ENCODE peak calls at places on chromosome 22, in eight cellular contexts. One of them, this sample, is unnamed.

GRCh38 chr22:40044870-40045834 is 50.4 kb downstream of the FAM83F start:
- DNase-seq in HTR-8/SVneo: peak; percentile 32
- DNase-seq in left ventricle myocardium superior: peak; percentile 75
- DNase-seq in GM10248: peak; percentile 80
- DNase-seq in brain pericyte: no peak
- DNase-seq in stimulated activated CD8-positive, alpha-beta memory T cell treated with anti-CD3 and anti-CD28 coated beads, Interleukin-15, amount 100 ng/mL, for 1 hour: peak; percentile 49
- DNase-seq in left cardiac atrium: peak; percentile 63
- DNase-seq in G401: peak; percentile 40
- DNase-seq in this sample: peak; percentile 68

GRCh38 chr22:26746311-26746710 is 88.9 kb downstream of the MIAT start:
- DNase-seq in G401: no peak
- DNase-seq in brain pericyte: no peak
- DNase-seq in stimulated activated CD8-positive, alpha-beta memory T cell treated with anti-CD3 and anti-CD28 coated beads, Interleukin-15, amount 100 ng/mL, for 1 hour: no peak
- DNase-seq in GM10248: no peak
- DNase-seq in HTR-8/SVneo: no peak
- DNase-seq in left ventricle myocardium superior: no peak
- DNase-seq in left cardiac atrium: no peak
- DNase-seq in this sample: no peak

GRCh38 chr22:47013861-47014635 is 251.6 kb downstream of the TBC1D22A start:
- DNase-seq in brain pericyte: no peak
- DNase-seq in GM10248: no peak
- DNase-seq in HTR-8/SVneo: no peak
- DNase-seq in G401: no peak
- DNase-seq in left cardiac atrium: no peak
- DNase-seq in left ventricle myocardium superior: no peak
- DNase-seq in stimulated activated CD8-positive, alpha-beta memory T cell treated with anti-CD3 and anti-CD28 coated beads, Interleukin-15, amount 100 ng/mL, for 1 hour: no peak
- DNase-seq in this sample: no peak

GRCh38 chr22:44775862-44776261 is 23.5 kb downstream of the ARHGAP8 start:
- DNase-seq in stimulated activated CD8-positive, alpha-beta memory T cell treated with anti-CD3 and anti-CD28 coated beads, Interleukin-15, amount 100 ng/mL, for 1 hour: no peak
- DNase-seq in HTR-8/SVneo: no peak
- DNase-seq in G401: no peak
- DNase-seq in left cardiac atrium: no peak
- DNase-seq in GM10248: no peak
- DNase-seq in brain pericyte: no peak
- DNase-seq in left ventricle myocardium superior: no peak
- DNase-seq in this sample: no peak

GRCh38 chr22:29256606-29257325 is 11.0 kb downstream of the RHBDD3 start:
- DNase-seq in G401: no peak
- DNase-seq in stimulated activated CD8-positive, alpha-beta memory T cell treated with anti-CD3 and anti-CD28 coated beads, Interleukin-15, amount 100 ng/mL, for 1 hour: no peak
- DNase-seq in brain pericyte: no peak
- DNase-seq in left ventricle myocardium superior: no peak
- DNase-seq in left cardiac atrium: no peak
- DNase-seq in GM10248: no peak
- DNase-seq in HTR-8/SVneo: no peak
- DNase-seq in this sample: no peak

GRCh38 chr22:19178659-19179471 is at the start of gene SLC25A1:
- DNase-seq in GM10248: peak; percentile 97
- DNase-seq in brain pericyte: no peak
- DNase-seq in G401: peak; percentile 85
- DNase-seq in HTR-8/SVneo: peak; percentile 88
- DNase-seq in stimulated activated CD8-positive, alpha-beta memory T cell treated with anti-CD3 and anti-CD28 coated beads, Interleukin-15, amount 100 ng/mL, for 1 hour: peak; percentile 49
- DNase-seq in left ventricle myocardium superior: peak; percentile 98
- DNase-seq in left cardiac atrium: peak; percentile 93
- DNase-seq in this sample: peak; percentile 88

GRCh38 chr22:40703174-40703573 is 23.9 kb downstream of the MCHR1 start:
- DNase-seq in G401: no peak
- DNase-seq in HTR-8/SVneo: no peak
- DNase-seq in brain pericyte: no peak
- DNase-seq in left cardiac atrium: no peak
- DNase-seq in stimulated activated CD8-positive, alpha-beta memory T cell treated with anti-CD3 and anti-CD28 coated beads, Interleukin-15, amount 100 ng/mL, for 1 hour: no peak
- DNase-seq in left ventricle myocardium superior: no peak
- DNase-seq in GM10248: peak; percentile 61
- DNase-seq in this sample: no peak

GRCh38 chr22:23570681-23571080 is 9.4 kb downstream of the IGLL1 start:
- DNase-seq in left cardiac atrium: no peak
- DNase-seq in HTR-8/SVneo: no peak
- DNase-seq in G401: no peak
- DNase-seq in stimulated activated CD8-positive, alpha-beta memory T cell treated with anti-CD3 and anti-CD28 coated beads, Interleukin-15, amount 100 ng/mL, for 1 hour: no peak
- DNase-seq in left ventricle myocardium superior: no peak
- DNase-seq in GM10248: peak; percentile 5
- DNase-seq in brain pericyte: no peak
- DNase-seq in this sample: no peak

GRCh38 chr22:24433868-24434471 is 6.6 kb downstream of the ADORA2A start:
- DNase-seq in brain pericyte: no peak
- DNase-seq in stimulated activated CD8-positive, alpha-beta memory T cell treated with anti-CD3 and anti-CD28 coated beads, Interleukin-15, amount 100 ng/mL, for 1 hour: no peak
- DNase-seq in G401: no peak
- DNase-seq in HTR-8/SVneo: no peak
- DNase-seq in GM10248: peak; percentile 86
- DNase-seq in left cardiac atrium: no peak
- DNase-seq in left ventricle myocardium superior: peak; percentile 50
- DNase-seq in this sample: peak; percentile 24

GRCh38 chr22:26674211-26675190 is 17.1 kb downstream of the MIAT start:
- DNase-seq in HTR-8/SVneo: no peak
- DNase-seq in left cardiac atrium: no peak
- DNase-seq in G401: no peak
- DNase-seq in GM10248: peak; percentile 35
- DNase-seq in brain pericyte: no peak
- DNase-seq in stimulated activated CD8-positive, alpha-beta memory T cell treated with anti-CD3 and anti-CD28 coated beads, Interleukin-15, amount 100 ng/mL, for 1 hour: no peak
- DNase-seq in left ventricle myocardium superior: no peak
- DNase-seq in this sample: no peak

This sample was measured in 8988T.